ENCODE peak calls at places on chromosomes 2 and 18, in seven cellular contexts. T, C, F, B, G, A and O are unnamed samples.

GRCh38 chr2:69773201-69773600 is 31.3 kb downstream of the ANXA4 start:
- DNase-seq in T (no peak), C (no peak), F (no peak), B (no peak), G (no peak), A (no peak), O (no peak)

GRCh38 chr2:95357717-95358280 is 44.7 kb upstream of the FAHD2A start:
- DNase-seq in T (no peak), C (no peak), F (peak), B (no peak), G (no peak), A (no peak), O (no peak)

GRCh38 chr2:191593622-191594416 is 84.1 kb upstream of the NABP1 start:
- DNase-seq in T (no peak), C (no peak), F (no peak), B (no peak), G (no peak), A (peak), O (no peak)

GRCh38 chr2:98822301-98823164 is 91.6 kb upstream of the MGAT4A start:
- DNase-seq in T (peak), C (peak), F (no peak), B (peak), G (peak), A (no peak), O (peak)

GRCh38 chr2:172674034-172674967 is 61.3 kb upstream of the RAPGEF4 start:
- DNase-seq in T (no peak), C (peak), F (peak), B (peak), G (peak), A (no peak), O (peak)

GRCh38 chr2:127675335-127676261 is at the start of gene LIMS2:
- DNase-seq in T (no peak), C (no peak), F (no peak), B (no peak), G (no peak), A (no peak), O (peak)

GRCh38 chr2:221629478-221629877 is 57.4 kb upstream of the EPHA4 start:
- DNase-seq in T (no peak), C (peak), F (no peak), B (no peak), G (no peak), A (peak), O (no peak)

GRCh38 chr2:160214461-160215055 is 14.5 kb upstream of the ITGB6 start:
- DNase-seq in T (no peak), C (peak), F (no peak), B (peak), G (no peak), A (peak), O (no peak)

GRCh38 chr18:62339106-62339988 is 14.2 kb downstream of the TNFRSF11A start:
- DNase-seq in T (no peak), C (no peak), F (peak), B (no peak), G (no peak), A (peak), O (no peak)

GRCh38 chr2:173149491-173149890 is 73.8 kb downstream of the MAP3K20 start:
- DNase-seq in T (peak), C (no peak), F (no peak), B (no peak), G (peak), A (no peak), O (no peak)

GRCh38 chr2:172380436-172381274 is 46.7 kb upstream of the ITGA6 start:
- DNase-seq in T (no peak), C (peak), F (no peak), B (no peak), G (no peak), A (no peak), O (no peak)

GRCh38 chr18:6810191-6810590 is 80.7 kb downstream of the ARHGAP28 start:
- DNase-seq in T (no peak), C (no peak), F (no peak), B (no peak), G (no peak), A (peak), O (no peak)

GRCh38 chr2:238079874-238080327 is 19.1 kb downstream of the SCLY start:
- DNase-seq in T (no peak), C (no peak), F (no peak), B (no peak), G (no peak), A (no peak), O (no peak)

GRCh38 chr2:218812861-218813260 is 18.7 kb downstream of the PRKAG3 start:
- DNase-seq in T (no peak), C (no peak), F (no peak), B (no peak), G (no peak), A (no peak), O (no peak)

GRCh38 chr2:177296047-177296446 is 31.5 kb upstream of the NFE2L2 start:
- DNase-seq in T (no peak), C (no peak), F (no peak), B (no peak), G (no peak), A (no peak), O (no peak)

GRCh38 chr2:168179592-168179991 is 67.8 kb downstream of the STK39 start:
- DNase-seq in T (no peak), C (peak), F (no peak), B (no peak), G (no peak), A (no peak), O (no peak)

GRCh38 chr2:23746141-23746863 is 180.6 kb downstream of the ATAD2B start:
- DNase-seq in T (no peak), C (no peak), F (no peak), B (no peak), G (no peak), A (no peak), O (no peak)

GRCh38 chr2:69961496-69961895 is at the start of gene ASPRV1:
- DNase-seq in T (no peak), C (no peak), F (no peak), B (no peak), G (no peak), A (no peak), O (no peak)

GRCh38 chr2:144464730-144465129 is 55.2 kb downstream of the ZEB2 start:
- DNase-seq in T (no peak), C (no peak), F (no peak), B (no peak), G (no peak), A (no peak), O (no peak)

GRCh38 chr2:45889620-45890019 is 238.1 kb downstream of the PRKCE start:
- DNase-seq in T (no peak), C (no peak), F (no peak), B (no peak), G (no peak), A (no peak), O (no peak)

GRCh38 chr2:33242845-33243244 is 233.6 kb upstream of the RASGRP3 start:
- DNase-seq in T (no peak), C (no peak), F (no peak), B (no peak), G (no peak), A (peak), O (no peak)

GRCh38 chr2:27217173-27218121 is at the start of gene CAD:
- DNase-seq in T (peak), C (peak), F (peak), B (peak), G (peak), A (peak), O (peak)

GRCh38 chr2:160471950-160472349 is 21.7 kb downstream of the RBMS1 start:
- DNase-seq in T (no peak), C (no peak), F (no peak), B (no peak), G (no peak), A (no peak), O (no peak)

GRCh38 chr2:20422679-20423271 is 24.1 kb upstream of the RHOB start:
- DNase-seq in T (no peak), C (peak), F (peak), B (no peak), G (no peak), A (no peak), O (no peak)

GRCh38 chr2:167114018-167114417 is 225.7 kb downstream of the XIRP2 start:
- DNase-seq in T (no peak), C (no peak), F (no peak), B (no peak), G (no peak), A (no peak), O (no peak)

GRCh38 chr2:207448006-207448405 is 81.8 kb upstream of the CREB1 start:
- DNase-seq in T (no peak), C (no peak), F (no peak), B (no peak), G (no peak), A (no peak), O (no peak)

GRCh38 chr2:69933839-69934613 is 19.1 kb downstream of the MXD1 start:
- DNase-seq in T (no peak), C (no peak), F (no peak), B (no peak), G (no peak), A (peak), O (no peak)

GRCh38 chr2:53767405-53768232 is at the start of gene CHAC2:
- DNase-seq in T (peak), C (peak), F (peak), B (peak), G (peak), A (peak), O (peak)

GRCh38 chr2:179017958-179018357 is 32.0 kb downstream of the CCDC141 start:
- DNase-seq in T (no peak), C (no peak), F (no peak), B (no peak), G (no peak), A (no peak), O (no peak)

GRCh38 chr2:149261672-149262071 is 68.7 kb upstream of the LYPD6 start:
- DNase-seq in T (no peak), C (no peak), F (no peak), B (no peak), G (no peak), A (no peak), O (no peak)

GRCh38 chr2:238136820-238137537 is 1.5 kb upstream of the KLHL30 start:
- DNase-seq in T (no peak), C (peak), F (no peak), B (peak), G (no peak), A (no peak), O (no peak)

GRCh38 chr2:177078416-177078815 is 134.2 kb upstream of the HNRNPA3 start:
- DNase-seq in T (no peak), C (peak), F (peak), B (peak), G (no peak), A (no peak), O (no peak)

GRCh38 chr18:48836231-48836805 is 114.4 kb downstream of the SMAD7 start:
- DNase-seq in T (no peak), C (no peak), F (no peak), B (no peak), G (no peak), A (no peak), O (no peak)

GRCh38 chr2:147630585-147630984 is 214.2 kb upstream of the ACVR2A start:
- DNase-seq in T (no peak), C (no peak), F (peak), B (no peak), G (no peak), A (peak), O (no peak)

GRCh38 chr2:13919981-13920382 is 712.5 kb upstream of the LRATD1 start:
- DNase-seq in T (no peak), C (no peak), F (no peak), B (no peak), G (no peak), A (no peak), O (no peak)

GRCh38 chr2:157229572-157229971 is 27.9 kb upstream of the GALNT5 start:
- DNase-seq in T (no peak), C (no peak), F (no peak), B (no peak), G (no peak), A (no peak), O (no peak)

GRCh38 chr2:28589746-28590463 is 94.0 kb downstream of the PLB1 start:
- DNase-seq in T (no peak), C (no peak), F (no peak), B (no peak), G (no peak), A (no peak), O (no peak)

GRCh38 chr2:85111819-85112281 is 21.3 kb upstream of the TCF7L1 start:
- DNase-seq in T (no peak), C (no peak), F (no peak), B (no peak), G (no peak), A (no peak), O (no peak)

GRCh38 chr2:7098816-7099215 is 181.6 kb downstream of the RNF144A start:
- DNase-seq in T (no peak), C (no peak), F (no peak), B (no peak), G (no peak), A (no peak), O (no peak)

GRCh38 chr18:67651438-67651837 is 134.9 kb upstream of the DSEL start:
- DNase-seq in T (no peak), C (no peak), F (no peak), B (no peak), G (no peak), A (no peak), O (no peak)